ENCODE peak calls at places on chromosomes 4 and X, in four cellular contexts. W is neuronal stem cell, O is HepG2, F is mammary epithelial cell. P is an unnamed sample.

GRCh38 chr4:93633721-93634120 is 194.8 kb upstream of the ATOH1 start:
- DNase-seq in W (peak; percentile 40), O (no peak), F (no peak), P (no peak)

GRCh38 chr4:151957163-151957562 is 196.4 kb upstream of the GATB start:
- DNase-seq in W (peak; percentile 61), O (peak; percentile 38), F (no peak), P (peak; percentile 8)

GRCh38 chr4:105548483-105548882 is 3.9 kb upstream of the ARHGEF38 start:
- DNase-seq in W (no peak), O (no peak), F (peak; percentile 84), P (no peak)

GRCh38 chr4:53654300-53654758 is 63.0 kb upstream of the LNX1 start:
- DNase-seq in W (no peak), O (no peak), F (peak; percentile 44), P (peak; percentile 36)

GRCh38 chrX:20664774-20665173 is 398.1 kb upstream of the RPS6KA3 start:
- DNase-seq in W (peak; percentile 27), O (no peak), F (no peak), P (no peak)

GRCh38 chr4:155085843-155086530 is 122.4 kb upstream of the NPY2R start:
- DNase-seq in W (no peak), O (no peak), F (peak; percentile 33), P (peak; percentile 35)

GRCh38 chrX:45264865-45265264 is 64.2 kb upstream of the DIPK2B start:
- DNase-seq in W (no peak), O (no peak), F (no peak), P (no peak)

GRCh38 chr4:72969957-72970356 is 99.6 kb downstream of the COX18 start:
- DNase-seq in W (peak; percentile 40), O (no peak), F (peak; percentile 29), P (peak; percentile 68)

GRCh38 chr4:149572711-149573110 is 242.9 kb downstream of the IQCM start:
- DNase-seq in W (no peak), O (no peak), F (no peak), P (peak; percentile 48)

GRCh38 chr4:109977854-109978501 is 65.3 kb downstream of the EGF start:
- DNase-seq in W (no peak), O (peak; percentile 18), F (peak; percentile 40), P (peak; percentile 80)

GRCh38 chr4:36163198-36163597 is 81.1 kb downstream of the ARAP2 start:
- DNase-seq in W (no peak), O (no peak), F (no peak), P (no peak)

GRCh38 chrX:1802912-1803311 is 188.1 kb downstream of the ASMT start:
- DNase-seq in W (no peak), O (no peak), F (no peak), P (no peak)

GRCh38 chr4:5030152-5030668 is 11.0 kb upstream of the CYTL1 start:
- DNase-seq in W (no peak), O (no peak), F (no peak), P (no peak)

GRCh38 chrX:79572566-79572965 is 205.4 kb upstream of the ITM2A start:
- DNase-seq in W (no peak), O (no peak), F (no peak), P (no peak)

GRCh38 chrX:47316276-47317025 is 53.9 kb upstream of the ZNF157 start:
- DNase-seq in W (peak; percentile 80), O (no peak), F (no peak), P (peak; percentile 2)

GRCh38 chr4:112029642-112030235 is 115.5 kb upstream of the FAM241A start:
- DNase-seq in W (no peak), O (no peak), F (peak; percentile 21), P (peak; percentile 43)

DNA sequence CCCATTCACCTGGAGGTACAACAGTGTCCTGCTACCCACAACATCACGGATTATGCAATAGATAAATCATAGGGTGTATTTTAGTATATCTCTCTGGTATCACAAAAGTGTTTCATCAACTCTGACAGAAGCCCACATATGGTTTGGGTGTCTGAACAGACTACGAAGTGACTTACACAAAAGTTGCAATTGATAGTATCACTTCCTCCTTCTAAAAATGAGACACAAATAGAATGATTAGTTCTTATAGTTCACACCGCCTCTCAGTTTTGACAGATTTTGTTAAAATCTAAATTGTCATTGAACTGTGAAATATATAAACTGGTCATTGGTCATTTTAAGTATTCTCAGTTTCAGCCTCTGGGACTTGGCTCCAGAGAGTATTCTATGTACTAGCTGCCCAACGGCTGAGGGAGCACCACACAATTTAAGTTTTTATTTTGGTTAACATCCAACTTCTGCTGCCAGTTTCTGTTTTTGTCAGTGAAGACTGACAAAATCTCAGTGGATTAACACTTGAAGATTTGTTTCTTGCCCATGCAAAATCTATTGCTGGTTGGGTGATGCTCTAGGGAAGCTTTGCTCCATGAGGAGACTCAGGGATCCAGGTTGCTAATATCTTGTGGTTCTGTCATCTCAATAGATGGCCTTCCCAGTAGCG is 113.8 kb upstream of the PUDP start:
- DNase-seq in W (no peak), O (no peak), F (no peak), P (no peak)
- H3K9ac ChIP-seq in W (no peak overlapping the region), O (no peak overlapping the region), F (no peak overlapping the region), P (no peak overlapping the region)

GRCh38 chrX:151712253-151712652 is 3.6 kb upstream of the FATE1 start:
- DNase-seq in W (no peak), O (no peak), F (no peak), P (no peak)

GRCh38 chrX:151710457-151710856 is 5.4 kb upstream of the FATE1 start:
- DNase-seq in W (no peak), O (no peak), F (no peak), P (no peak)

GRCh38 chrX:151711154-151711553 is 4.7 kb upstream of the FATE1 start:
- DNase-seq in W (no peak), O (no peak), F (no peak), P (no peak)

GRCh38 chrX:151713859-151714258 is 2.0 kb upstream of the FATE1 start:
- DNase-seq in W (no peak), O (peak; percentile 0), F (peak; percentile 8), P (peak; percentile 35)

GRCh38 chrX:151711787-151712186 is 4.0 kb upstream of the FATE1 start:
- DNase-seq in W (no peak), O (no peak), F (no peak), P (no peak)
- H3K27me3 ChIP-seq in W (no peaks in the 10 kb centered on the region), O (no peaks in the 10 kb centered on the region), F (no peaks in the 10 kb centered on the region), P (peaks cover 27% of the 10 kb centered on the region)

GRCh38 chrX:4253092-4253491 is 539.6 kb upstream of the PRKX start:
- DNase-seq in W (no peak), O (no peak), F (no peak), P (no peak)
- H3K4me1 ChIP-seq in W (no peaks in the 10 kb centered on the region), O (no peaks in the 10 kb centered on the region), F (no peaks in the 10 kb centered on the region), P (no peaks in the 10 kb centered on the region)

DNA sequence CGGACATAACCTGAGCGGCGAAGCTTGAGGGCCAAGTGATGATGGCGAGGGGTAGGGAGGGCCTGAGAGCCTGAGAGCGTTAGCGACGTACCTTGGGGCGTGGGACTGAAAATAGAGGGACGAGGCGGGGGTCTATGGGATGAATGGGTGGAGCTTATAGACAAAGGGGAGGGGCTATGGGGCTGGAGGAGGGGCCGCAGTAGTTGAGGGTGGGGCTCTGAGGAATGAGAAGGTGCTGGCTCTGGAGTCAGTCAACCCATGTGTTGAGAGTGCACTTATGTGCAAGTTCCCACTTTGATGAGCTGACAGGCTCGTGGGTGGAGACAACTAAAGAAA is 469 bp downstream of the TBC1D25 start:
- DNase-seq in W (peak; percentile 30), O (peak; percentile 8), F (peak; percentile 62), P (peak; percentile 56)
- H3K9ac ChIP-seq in W (no peak overlapping the region), O (peak overlapping the region; percentile 64), F (peak overlapping the region; percentile 53), P (peak overlapping the region; percentile 87)

GRCh38 chr4:6566582-6567190 is 8.3 kb upstream of the MAN2B2 start:
- DNase-seq in W (no peak), O (no peak), F (no peak), P (no peak)
- H3K27me3 ChIP-seq in W (peaks cover 23% of the 10 kb centered on the region), O (peaks cover 78% of the 10 kb centered on the region), F (peaks cover 5% of the 10 kb centered on the region), P (peaks cover 23% of the 10 kb centered on the region)

DNA sequence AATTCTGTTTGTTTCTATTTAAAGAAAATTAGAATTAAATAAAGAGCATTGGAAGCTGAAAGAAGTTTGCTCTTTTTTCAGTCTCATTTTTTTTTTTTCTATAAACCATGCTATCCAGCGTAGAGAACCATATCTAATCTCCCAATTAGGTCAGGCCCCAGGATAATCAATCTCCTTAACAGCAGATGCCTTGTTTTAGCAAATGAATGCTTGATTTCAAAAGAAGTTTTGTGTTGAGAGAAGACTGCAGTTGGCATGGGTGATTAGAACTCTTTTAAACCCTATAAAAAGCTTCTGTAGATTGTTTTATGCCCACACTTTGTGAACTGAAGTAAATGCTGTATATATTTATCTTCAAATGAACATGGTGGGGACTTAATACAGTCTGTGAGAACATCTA is 15.6 kb upstream of the MAD2L1 start:
- DNase-seq in W (no peak), O (no peak), F (no peak), P (no peak)
- H3K4me1 ChIP-seq in W (peaks cover 2% of the 10 kb centered on the region), O (no peaks in the 10 kb centered on the region), F (no peaks in the 10 kb centered on the region), P (peaks cover 2% of the 10 kb centered on the region)

GRCh38 chrX:129738466-129739308 is at the start of gene XPNPEP2:
- DNase-seq in W (no peak), O (no peak), F (no peak), P (peak; percentile 70)
- H3K9ac ChIP-seq in W (no peak within 1 kb of the TSS), O (peak within 1 kb of the TSS; percentile 15), F (no peak within 1 kb of the TSS), P (peak within 1 kb of the TSS; percentile 81)

DNA sequence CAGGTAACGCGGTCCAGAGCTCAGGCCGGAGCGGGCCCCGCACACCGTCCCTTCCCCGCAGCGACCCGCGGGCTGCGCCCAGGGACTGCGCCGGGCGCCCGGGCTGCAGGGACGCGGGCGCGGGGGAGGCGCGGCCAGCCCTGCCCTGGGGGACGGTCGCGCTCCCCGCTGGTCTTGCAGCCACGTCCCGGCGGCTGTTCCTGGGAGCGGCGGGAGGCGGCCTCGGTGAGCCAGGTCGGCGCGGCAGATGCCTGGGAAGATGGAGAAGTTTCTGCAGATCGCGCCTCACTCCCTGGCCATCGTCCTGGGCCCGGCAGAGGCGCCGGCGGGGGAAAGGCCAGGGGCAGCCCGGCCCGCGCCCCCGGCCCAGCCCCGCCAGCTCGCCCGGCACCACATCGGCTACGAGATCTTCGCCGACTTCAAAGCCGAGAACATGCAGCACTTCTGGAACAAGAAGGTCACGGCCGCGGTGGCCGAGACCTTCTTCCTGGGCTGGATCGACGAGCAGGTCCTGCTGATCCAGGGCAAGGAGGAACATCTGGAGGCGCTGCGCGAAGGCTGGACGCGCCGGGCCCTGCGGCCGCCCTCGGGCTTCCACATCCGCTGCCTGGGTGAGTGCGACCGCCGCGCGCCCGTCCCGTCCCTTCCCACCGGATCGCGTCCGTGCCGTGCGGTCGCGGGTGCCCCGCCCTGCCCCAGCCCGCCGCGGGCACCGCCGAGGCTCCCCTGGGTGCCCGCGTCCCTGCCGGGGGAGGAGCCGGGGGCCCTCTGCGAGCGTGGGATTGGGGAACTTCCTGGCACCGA is 107.5 kb upstream of the STOX2 start:
- DNase-seq in W (peak; percentile 31), O (no peak), F (peak; percentile 48), P (peak; percentile 32)
- H3K27me3 ChIP-seq in W (peaks cover 15% of the 10 kb centered on the region), O (peaks cover 55% of the 10 kb centered on the region), F (peaks cover 2% of the 10 kb centered on the region), P (peaks cover 31% of the 10 kb centered on the region)

DNA sequence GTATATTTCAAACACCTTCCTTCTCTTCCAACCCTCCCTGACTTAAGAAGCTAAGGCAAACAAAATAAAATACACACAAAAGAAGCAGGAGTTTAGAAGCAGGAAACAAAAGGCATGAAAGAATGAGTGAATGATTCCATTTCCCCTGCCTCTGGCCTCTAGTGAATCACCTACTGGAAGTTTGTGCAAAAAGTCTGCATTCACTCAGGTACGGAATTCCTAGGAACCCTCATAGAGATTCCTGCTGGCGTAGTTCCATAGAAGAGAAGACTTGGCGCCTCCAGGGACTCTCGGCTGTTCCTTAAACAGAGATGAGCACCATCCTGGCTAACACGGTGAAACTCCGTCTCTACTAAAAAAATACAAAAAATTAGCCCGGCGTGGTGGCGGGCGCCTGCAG is 125.9 kb upstream of the TBL1X start:
- DNase-seq in W (no peak), O (no peak), F (no peak), P (no peak)
- H3K4me1 ChIP-seq in W (peaks cover 4% of the 10 kb centered on the region), O (peaks cover 20% of the 10 kb centered on the region), F (no peaks in the 10 kb centered on the region), P (peaks cover 23% of the 10 kb centered on the region)

GRCh38 chr4:141328550-141329173 is 108.0 kb downstream of the ZNF330 start:
- DNase-seq in W (no peak), O (no peak), F (no peak), P (no peak)
- H3K9ac ChIP-seq in W (no peak overlapping the region), O (no peak overlapping the region), F (no peak overlapping the region), P (peak overlapping the region; percentile 68)

P was measured in adipocyte.